ENCODE peak calls at places on chromosomes 3 and 15, in six cellular contexts. One of them, this sample, is unnamed.

GRCh38 chr15:58597943-58598828 is 151.3 kb downstream of the ADAM10 start:
- DNase-seq in GM23338: peak; percentile 59
- DNase-seq in dorsolateral prefrontal cortex: no peak
- DNase-seq in cardiac muscle cell: no peak
- DNase-seq in heart left ventricle: no peak
- DNase-seq in A673: no peak
- DNase-seq in this sample: no peak

GRCh38 chr15:64157599-64158125 is 5.2 kb downstream of the PPIB start:
- DNase-seq in heart left ventricle: no peak
- DNase-seq in GM23338: no peak
- DNase-seq in dorsolateral prefrontal cortex: no peak
- DNase-seq in A673: no peak
- DNase-seq in cardiac muscle cell: no peak
- DNase-seq in this sample: no peak

GRCh38 chr3:119148493-119149180 is 2.7 kb downstream of the TEX55 start:
- DNase-seq in dorsolateral prefrontal cortex: no peak
- DNase-seq in cardiac muscle cell: no peak
- DNase-seq in heart left ventricle: no peak
- DNase-seq in GM23338: no peak
- DNase-seq in A673: no peak
- DNase-seq in this sample: peak; percentile 57

GRCh38 chr15:25786040-25786439 is 77.1 kb downstream of the ATP10A start:
- DNase-seq in A673: no peak
- DNase-seq in heart left ventricle: no peak
- DNase-seq in dorsolateral prefrontal cortex: no peak
- DNase-seq in cardiac muscle cell: no peak
- DNase-seq in GM23338: no peak
- DNase-seq in this sample: no peak

GRCh38 chr3:63918321-63918720 is 6.1 kb upstream of the SCAANT1 start:
- DNase-seq in GM23338: no peak
- DNase-seq in heart left ventricle: no peak
- DNase-seq in dorsolateral prefrontal cortex: no peak
- DNase-seq in A673: no peak
- DNase-seq in cardiac muscle cell: no peak
- DNase-seq in this sample: peak; percentile 53

GRCh38 chr15:77568960-77569646 is 63.6 kb downstream of the LINGO1 start:
- DNase-seq in GM23338: peak; percentile 38
- DNase-seq in A673: no peak
- DNase-seq in dorsolateral prefrontal cortex: no peak
- DNase-seq in heart left ventricle: no peak
- DNase-seq in cardiac muscle cell: no peak
- DNase-seq in this sample: no peak

GRCh38 chr3:37864904-37865303 is 3.2 kb downstream of the CTDSPL start:
- DNase-seq in dorsolateral prefrontal cortex: no peak
- DNase-seq in heart left ventricle: no peak
- DNase-seq in A673: peak; percentile 15
- DNase-seq in cardiac muscle cell: no peak
- DNase-seq in GM23338: no peak
- DNase-seq in this sample: no peak

GRCh38 chr3:37764586-37764985 is 97.1 kb upstream of the CTDSPL start:
- DNase-seq in cardiac muscle cell: no peak
- DNase-seq in heart left ventricle: no peak
- DNase-seq in dorsolateral prefrontal cortex: no peak
- DNase-seq in GM23338: no peak
- DNase-seq in A673: no peak
- DNase-seq in this sample: no peak

GRCh38 chr15:62307551-62307950 is 142.5 kb upstream of the C2CD4B start:
- DNase-seq in heart left ventricle: no peak
- DNase-seq in A673: peak; percentile 9
- DNase-seq in dorsolateral prefrontal cortex: no peak
- DNase-seq in GM23338: no peak
- DNase-seq in cardiac muscle cell: no peak
- DNase-seq in this sample: peak; percentile 78

GRCh38 chr3:62567097-62568021 is 194.0 kb upstream of the FEZF2 start:
- DNase-seq in dorsolateral prefrontal cortex: peak; percentile 62
- DNase-seq in GM23338: no peak
- DNase-seq in A673: no peak
- DNase-seq in cardiac muscle cell: peak; percentile 3
- DNase-seq in heart left ventricle: no peak
- DNase-seq in this sample: peak; percentile 44

GRCh38 chr3:48088056-48088748 is 72.0 kb upstream of the MAP4 start:
- DNase-seq in A673: peak; percentile 21
- DNase-seq in GM23338: peak; percentile 44
- DNase-seq in cardiac muscle cell: peak; percentile 64
- DNase-seq in dorsolateral prefrontal cortex: peak; percentile 48
- DNase-seq in heart left ventricle: no peak
- DNase-seq in this sample: no peak

GRCh38 chr3:37075955-37076354 is 82.6 kb downstream of the MLH1 start:
- DNase-seq in A673: no peak
- DNase-seq in dorsolateral prefrontal cortex: no peak
- DNase-seq in heart left ventricle: no peak
- DNase-seq in cardiac muscle cell: no peak
- DNase-seq in GM23338: no peak
- DNase-seq in this sample: no peak

GRCh38 chr3:4065080-4065479 is 238.1 kb upstream of the SETMAR start:
- DNase-seq in heart left ventricle: no peak
- DNase-seq in cardiac muscle cell: no peak
- DNase-seq in dorsolateral prefrontal cortex: no peak
- DNase-seq in GM23338: no peak
- DNase-seq in A673: no peak
- DNase-seq in this sample: no peak
- TF ChIP-seq CTCF in heart left ventricle: no peak
- TF ChIP-seq CTCF in cardiac muscle cell: no peak
- TF ChIP-seq CTCF in dorsolateral prefrontal cortex: no peak
- TF ChIP-seq CTCF in GM23338: no peak
- TF ChIP-seq CTCF in A673: no peak
- TF ChIP-seq CTCF in this sample: no peak

GRCh38 chr3:138329127-138329983 is at the start of gene NME9:
- DNase-seq in heart left ventricle: peak; percentile 94
- DNase-seq in A673: peak; percentile 85
- DNase-seq in GM23338: peak; percentile 98
- DNase-seq in cardiac muscle cell: peak; percentile 98
- DNase-seq in dorsolateral prefrontal cortex: peak; percentile 97
- DNase-seq in this sample: peak; percentile 76
- TF ChIP-seq CTCF in heart left ventricle: peak; percentile 44
- TF ChIP-seq CTCF in A673: peak; percentile 74
- TF ChIP-seq CTCF in GM23338: peak; percentile 82
- TF ChIP-seq CTCF in cardiac muscle cell: peak; percentile 77
- TF ChIP-seq CTCF in dorsolateral prefrontal cortex: peak; percentile 61
- TF ChIP-seq CTCF in this sample: peak; percentile 73

GRCh38 chr15:81294501-81294850 is 29.5 kb downstream of the STARD5 start:
- DNase-seq in dorsolateral prefrontal cortex: no peak
- DNase-seq in heart left ventricle: no peak
- DNase-seq in GM23338: peak; percentile 10
- DNase-seq in cardiac muscle cell: no peak
- DNase-seq in A673: no peak
- DNase-seq in this sample: no peak
- TF ChIP-seq CTCF in dorsolateral prefrontal cortex: no peak
- TF ChIP-seq CTCF in heart left ventricle: no peak
- TF ChIP-seq CTCF in GM23338: peak; percentile 37
- TF ChIP-seq CTCF in cardiac muscle cell: no peak
- TF ChIP-seq CTCF in A673: no peak
- TF ChIP-seq CTCF in this sample: no peak

DNA sequence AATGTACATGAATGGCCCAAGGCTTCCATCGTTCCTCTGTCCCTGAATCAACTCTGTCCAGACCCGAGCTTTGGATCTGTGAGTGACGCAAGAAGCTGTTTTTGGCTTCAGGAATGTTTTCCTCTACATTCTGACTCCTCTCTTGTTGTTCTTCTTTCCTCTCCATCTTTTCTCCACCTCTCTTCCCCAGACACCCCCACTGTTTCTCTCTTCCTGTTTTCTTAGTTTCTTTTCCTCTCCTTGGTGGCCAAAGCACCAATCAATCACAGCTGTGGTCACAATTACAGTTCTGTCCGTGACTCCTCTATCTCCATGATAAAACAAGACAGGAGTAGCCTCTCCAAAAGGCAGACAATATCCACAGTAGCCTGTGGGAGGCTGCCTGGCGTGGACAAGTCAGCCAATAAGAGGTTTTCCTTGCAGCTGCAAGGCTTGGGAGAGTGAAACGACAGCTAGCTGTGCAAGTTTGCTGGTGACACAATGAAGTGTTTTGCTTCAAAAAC is 4.9 kb upstream of the TMEM212 start:
- DNase-seq in dorsolateral prefrontal cortex: peak; percentile 59
- DNase-seq in heart left ventricle: peak; percentile 67
- DNase-seq in A673: no peak
- DNase-seq in cardiac muscle cell: peak; percentile 30
- DNase-seq in GM23338: peak; percentile 25
- DNase-seq in this sample: peak; percentile 73
- TF ChIP-seq CTCF in dorsolateral prefrontal cortex: no peak
- TF ChIP-seq CTCF in heart left ventricle: no peak
- TF ChIP-seq CTCF in A673: no peak
- TF ChIP-seq CTCF in cardiac muscle cell: no peak
- TF ChIP-seq CTCF in GM23338: no peak
- TF ChIP-seq CTCF in this sample: peak; percentile 24

GRCh38 chr3:195270079-195270349 is 945 bp downstream of the XXYLT1 start:
- DNase-seq in A673: no peak
- DNase-seq in cardiac muscle cell: no peak
- DNase-seq in heart left ventricle: no peak
- DNase-seq in dorsolateral prefrontal cortex: no peak
- DNase-seq in GM23338: no peak
- DNase-seq in this sample: no peak
- TF ChIP-seq CTCF in A673: no peak
- TF ChIP-seq CTCF in cardiac muscle cell: no peak
- TF ChIP-seq CTCF in heart left ventricle: no peak
- TF ChIP-seq CTCF in dorsolateral prefrontal cortex: no peak
- TF ChIP-seq CTCF in GM23338: no peak
- TF ChIP-seq CTCF in this sample: no peak

DNA sequence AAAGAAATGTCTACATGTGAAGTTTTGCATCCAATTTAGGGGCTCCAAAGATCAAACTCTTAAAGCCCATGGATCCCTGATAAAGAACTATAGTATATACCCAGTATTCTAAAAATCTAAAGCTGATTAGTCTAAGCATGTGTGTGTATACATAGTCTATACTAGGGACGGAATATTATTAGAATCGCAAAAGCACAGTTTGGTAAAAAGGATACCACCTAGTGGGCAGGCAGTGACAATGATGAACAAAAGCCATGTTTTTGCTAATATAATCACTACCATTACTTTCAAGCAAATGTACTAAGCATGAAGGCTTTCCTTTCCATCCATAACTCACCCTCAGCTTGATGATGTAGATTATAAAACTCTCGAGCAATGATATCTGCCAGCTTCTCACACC is 16.5 kb downstream of the POLQ start:
- DNase-seq in A673: peak; percentile 16
- DNase-seq in cardiac muscle cell: no peak
- DNase-seq in heart left ventricle: no peak
- DNase-seq in dorsolateral prefrontal cortex: no peak
- DNase-seq in GM23338: no peak
- DNase-seq in this sample: peak; percentile 22
- TF ChIP-seq CTCF in A673: peak; percentile 55
- TF ChIP-seq CTCF in cardiac muscle cell: peak; percentile 60
- TF ChIP-seq CTCF in heart left ventricle: no peak
- TF ChIP-seq CTCF in dorsolateral prefrontal cortex: peak; percentile 37
- TF ChIP-seq CTCF in GM23338: peak; percentile 34
- TF ChIP-seq CTCF in this sample: peak; percentile 80

This sample was measured in HFFc6.